ENCODE peak calls at places on chromosomes 6 and 20, in nine cellular contexts. M is esophagus muscularis mucosa, V is upper lobe of left lung, W is testis, J is adrenal gland, I is NB4, Q is breast epithelium, D is stomach, E is sigmoid colon. H is an unnamed sample.

GRCh38 chr20:4920131-4920530 is 81.2 kb downstream of the SLC23A2 start:
- DNase-seq in J (no peak), E (no peak), V (no peak), M (no peak), I (no peak), Q (no peak), W (no peak), D (no peak), H (no peak)

GRCh38 chr20:1857403-1857941 is 37.7 kb upstream of the SIRPA start:
- DNase-seq in I (peak), Q (no peak), E (no peak), J (no peak), M (no peak), V (no peak), D (no peak), W (no peak), H (no peak)

GRCh38 chr20:41482647-41483552 is 116.3 kb upstream of the EMILIN3 start:
- DNase-seq in Q (no peak), V (no peak), D (no peak), I (no peak), M (no peak), W (no peak), J (no peak), E (no peak), H (peak)

GRCh38 chr6:2203264-2203663 is 42.1 kb downstream of the GMDS start:
- DNase-seq in J (no peak), M (no peak), E (no peak), D (no peak), Q (no peak), I (no peak), W (no peak), V (no peak), H (no peak)

GRCh38 chr20:2397091-2397490 is 16.4 kb downstream of the TGM6 start:
- DNase-seq in W (no peak), D (no peak), V (no peak), J (no peak), I (no peak), E (no peak), M (no peak), Q (no peak), H (no peak)

GRCh38 chr6:37371158-37372083 is 17.6 kb downstream of the RNF8 start:
- DNase-seq in J (no peak), I (no peak), D (no peak), E (no peak), W (no peak), M (no peak), V (peak), Q (peak), H (no peak)

GRCh38 chr6:79630883-79631799 is at the start of gene SH3BGRL2:
- DNase-seq in D (peak), W (peak), M (peak), E (peak), V (peak), Q (peak), I (peak), J (peak), H (peak)

GRCh38 chr6:106642476-106642875 is 13.1 kb downstream of the QRSL1 start:
- DNase-seq in V (no peak), D (no peak), J (no peak), M (no peak), W (no peak), I (no peak), E (no peak), Q (no peak), H (no peak)

GRCh38 chr6:149016716-149017115 is 269.9 kb downstream of the UST start:
- DNase-seq in Q (no peak), W (no peak), D (no peak), E (no peak), I (no peak), V (no peak), M (peak), J (no peak), H (no peak)

GRCh38 chr6:16510245-16510644 is 251.0 kb downstream of the ATXN1 start:
- DNase-seq in Q (no peak), J (no peak), D (no peak), E (no peak), W (no peak), V (no peak), I (no peak), M (no peak), H (no peak)

GRCh38 chr20:47691632-47692031 is 93.6 kb downstream of the SULF2 start:
- DNase-seq in J (no peak), D (no peak), Q (no peak), W (no peak), I (peak), V (no peak), M (no peak), E (no peak), H (peak)

GRCh38 chr6:7803219-7803618 is 77.3 kb downstream of the BMP6 start:
- DNase-seq in E (no peak), D (no peak), Q (no peak), V (no peak), J (no peak), M (no peak), W (no peak), I (no peak), H (no peak)

GRCh38 chr6:39005774-39006173 is 42.8 kb upstream of the GLP1R start:
- DNase-seq in J (no peak), I (no peak), W (no peak), Q (no peak), M (peak), D (peak), E (no peak), V (no peak), H (no peak)

GRCh38 chr6:44386929-44387345 is 569 bp upstream of the CDC5L start:
- DNase-seq in M (no peak), Q (no peak), W (no peak), E (no peak), V (no peak), J (peak), I (no peak), D (no peak), H (peak)

GRCh38 chr20:40154514-40154913 is 534.5 kb downstream of the MAFB start:
- DNase-seq in Q (no peak), J (no peak), E (no peak), D (no peak), M (no peak), W (no peak), I (no peak), V (no peak), H (no peak)

GRCh38 chr20:6611911-6612614 is 155.4 kb upstream of the BMP2 start:
- DNase-seq in M (no peak), Q (no peak), V (no peak), W (no peak), I (peak), J (no peak), D (no peak), E (no peak), H (no peak)

GRCh38 chr6:53483423-53484353 is 61.2 kb downstream of the GCLC start:
- DNase-seq in Q (peak), V (peak), I (no peak), J (peak), E (no peak), D (no peak), W (peak), M (no peak), H (no peak)

GRCh38 chr6:157066781-157067491 is 256.4 kb downstream of the TMEM242 start:
- DNase-seq in W (no peak), D (no peak), E (no peak), V (no peak), I (peak), Q (no peak), J (no peak), M (no peak), H (peak)

GRCh38 chr6:133277228-133277894 is 36.2 kb downstream of the EYA4 start:
- DNase-seq in D (no peak), W (no peak), M (no peak), V (no peak), J (no peak), E (no peak), Q (no peak), I (no peak), H (no peak)

GRCh38 chr6:157269261-157269794 is 54.0 kb downstream of the TMEM242 start:
- DNase-seq in V (no peak), M (no peak), W (peak), Q (peak), E (peak), J (peak), D (peak), I (no peak), H (peak)

GRCh38 chr6:3195695-3196497 is 31.6 kb downstream of the TUBB2B start:
- DNase-seq in D (no peak), W (peak), Q (no peak), V (no peak), M (no peak), I (peak), E (no peak), J (no peak), H (no peak)

GRCh38 chr6:108501559-108501958 is 59.2 kb upstream of the FOXO3 start:
- DNase-seq in Q (no peak), E (no peak), W (no peak), J (no peak), I (no peak), D (no peak), M (no peak), V (no peak), H (peak)

GRCh38 chr20:50874111-50874757 is 57.0 kb downstream of the ADNP start:
- DNase-seq in M (no peak), D (no peak), Q (no peak), J (no peak), W (no peak), I (no peak), E (no peak), V (no peak), H (no peak)

GRCh38 chr6:142771162-142771561 is 173.8 kb downstream of the HIVEP2 start:
- DNase-seq in I (no peak), V (no peak), J (no peak), Q (no peak), W (no peak), M (no peak), D (no peak), E (no peak), H (no peak)

GRCh38 chr20:52783769-52784168 is 188.4 kb upstream of the TSHZ2 start:
- DNase-seq in D (no peak), V (no peak), M (no peak), I (peak), W (no peak), E (no peak), J (no peak), Q (no peak), H (no peak)

GRCh38 chr6:28446818-28447511 is 3.7 kb upstream of the ZSCAN23 start:
- DNase-seq in J (no peak), W (peak), I (peak), Q (no peak), V (no peak), D (no peak), M (no peak), E (no peak), H (peak)

GRCh38 chr6:27114792-27115191 is 132.7 kb upstream of the PRSS16 start:
- DNase-seq in E (no peak), Q (no peak), M (no peak), D (no peak), W (no peak), J (no peak), V (no peak), I (no peak), H (no peak)

GRCh38 chr6:7243188-7243942 is 69.6 kb downstream of the SSR1 start:
- DNase-seq in E (no peak), Q (peak), V (no peak), J (peak), D (no peak), W (peak), I (peak), M (no peak), H (peak)

GRCh38 chr6:114033606-114034005 is 62.7 kb upstream of the HDAC2 start:
- DNase-seq in D (no peak), V (no peak), I (no peak), M (no peak), E (no peak), Q (no peak), J (no peak), W (no peak), H (no peak)

GRCh38 chr6:18368277-18369105 is 18.7 kb upstream of the RNF144B start:
- DNase-seq in E (no peak), I (no peak), V (no peak), J (no peak), D (no peak), M (no peak), Q (no peak), W (peak), H (no peak)

GRCh38 chr6:47690209-47690608 is 8.2 kb upstream of the ADGRF4 start:
- DNase-seq in J (no peak), V (no peak), M (peak), W (no peak), E (no peak), D (no peak), Q (no peak), I (no peak), H (no peak)

GRCh38 chr6:150641398-150642139 is 41.9 kb downstream of the PLEKHG1 start:
- DNase-seq in E (no peak), I (no peak), D (no peak), J (no peak), V (no peak), Q (no peak), M (no peak), W (no peak), H (no peak)

GRCh38 chr20:57564180-57564802 is 3.4 kb downstream of the PCK1 start:
- DNase-seq in D (no peak), E (no peak), V (no peak), M (no peak), Q (no peak), J (no peak), I (no peak), W (no peak), H (no peak)
- TF ChIP-seq POLR2A in D (no peak), E (no peak), V (no peak), M (no peak), Q (no peak), J (no peak), I (no peak), W (no peak), H (no peak)

DNA sequence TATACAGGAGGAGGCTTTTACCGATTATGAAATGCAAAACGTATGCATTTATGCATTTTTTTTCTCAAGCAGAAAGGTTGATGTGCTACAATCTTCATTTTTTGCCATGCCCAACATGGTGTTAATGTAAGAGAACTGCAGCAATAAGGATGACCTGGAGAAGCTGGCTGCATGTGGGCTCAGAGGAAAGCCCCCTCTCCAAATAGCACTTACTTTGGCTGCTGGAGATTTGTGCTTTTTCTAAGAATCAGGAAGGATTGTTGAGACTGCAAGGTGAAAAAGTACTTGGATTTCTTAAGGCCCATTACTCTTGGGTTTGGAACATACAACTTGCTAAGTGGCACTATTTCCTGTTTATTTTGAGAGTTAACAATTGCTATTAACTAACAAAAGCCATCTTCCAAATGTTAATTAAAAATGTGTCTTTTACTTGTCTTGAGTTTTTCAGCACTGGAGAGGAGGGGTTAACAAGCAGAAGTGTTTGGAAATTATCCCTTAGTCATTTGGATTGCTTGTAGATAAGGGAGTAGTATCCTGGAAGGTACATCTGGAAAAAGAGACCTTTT is 5.6 kb downstream of the SOX4 start:
- DNase-seq in I (no peak), W (no peak), V (no peak), Q (no peak), D (no peak), M (no peak), E (no peak), J (no peak), H (no peak)
- TF ChIP-seq POLR2A in I (no peak), W (no peak), V (no peak), Q (no peak), D (no peak), M (no peak), E (no peak), J (no peak), H (no peak)

GRCh38 chr20:43459022-43459942 is 1.6 kb downstream of the SRSF6 start:
- DNase-seq in W (peak), E (no peak), M (no peak), V (no peak), Q (no peak), D (no peak), I (peak), J (no peak), H (peak)
- TF ChIP-seq POLR2A in W (no peak), E (no peak), M (no peak), V (no peak), Q (no peak), D (no peak), I (no peak), J (no peak), H (no peak)

GRCh38 chr20:64032706-64033624 is 3.0 kb upstream of the C20orf204 start:
- DNase-seq in W (no peak), Q (no peak), M (no peak), I (no peak), D (no peak), J (no peak), E (no peak), V (no peak), H (no peak)
- TF ChIP-seq POLR2A in W (no peak), Q (no peak), M (no peak), I (no peak), D (no peak), J (no peak), E (no peak), V (no peak), H (no peak)

DNA sequence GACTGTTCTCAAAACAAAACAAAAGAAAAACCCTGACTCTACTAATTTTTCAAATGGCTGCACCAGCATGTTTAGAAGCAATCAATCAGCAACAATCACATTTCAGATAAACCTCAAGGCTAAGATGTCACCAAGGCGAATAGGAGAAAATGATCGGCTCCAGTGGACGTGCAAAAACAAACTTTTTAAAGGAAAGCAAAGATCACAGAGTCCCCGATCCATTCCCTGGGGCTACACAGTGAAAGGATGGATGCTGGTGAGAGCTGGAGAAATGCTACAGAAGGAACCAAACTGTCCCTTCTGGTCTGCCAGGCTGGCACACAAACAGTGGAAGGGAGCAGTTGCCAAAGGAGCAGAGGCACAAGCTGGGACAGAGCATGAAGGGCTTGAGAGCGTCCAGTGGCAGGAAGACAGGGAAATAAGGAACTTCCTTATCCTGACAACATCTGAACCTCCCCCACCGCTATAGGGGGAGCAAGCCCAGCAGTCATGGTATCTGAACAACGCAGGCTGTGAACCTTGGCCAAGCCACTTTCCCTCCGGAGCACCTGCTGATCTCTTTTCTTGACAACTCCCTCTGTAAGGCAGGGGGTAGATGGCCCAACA is 73.7 kb upstream of the HIVEP1 start:
- DNase-seq in E (no peak), J (no peak), D (no peak), Q (peak), W (peak), I (peak), V (no peak), M (no peak), H (no peak)
- TF ChIP-seq POLR2A in E (no peak), J (no peak), D (no peak), Q (no peak), W (no peak), I (no peak), V (no peak), M (no peak), H (no peak)

DNA sequence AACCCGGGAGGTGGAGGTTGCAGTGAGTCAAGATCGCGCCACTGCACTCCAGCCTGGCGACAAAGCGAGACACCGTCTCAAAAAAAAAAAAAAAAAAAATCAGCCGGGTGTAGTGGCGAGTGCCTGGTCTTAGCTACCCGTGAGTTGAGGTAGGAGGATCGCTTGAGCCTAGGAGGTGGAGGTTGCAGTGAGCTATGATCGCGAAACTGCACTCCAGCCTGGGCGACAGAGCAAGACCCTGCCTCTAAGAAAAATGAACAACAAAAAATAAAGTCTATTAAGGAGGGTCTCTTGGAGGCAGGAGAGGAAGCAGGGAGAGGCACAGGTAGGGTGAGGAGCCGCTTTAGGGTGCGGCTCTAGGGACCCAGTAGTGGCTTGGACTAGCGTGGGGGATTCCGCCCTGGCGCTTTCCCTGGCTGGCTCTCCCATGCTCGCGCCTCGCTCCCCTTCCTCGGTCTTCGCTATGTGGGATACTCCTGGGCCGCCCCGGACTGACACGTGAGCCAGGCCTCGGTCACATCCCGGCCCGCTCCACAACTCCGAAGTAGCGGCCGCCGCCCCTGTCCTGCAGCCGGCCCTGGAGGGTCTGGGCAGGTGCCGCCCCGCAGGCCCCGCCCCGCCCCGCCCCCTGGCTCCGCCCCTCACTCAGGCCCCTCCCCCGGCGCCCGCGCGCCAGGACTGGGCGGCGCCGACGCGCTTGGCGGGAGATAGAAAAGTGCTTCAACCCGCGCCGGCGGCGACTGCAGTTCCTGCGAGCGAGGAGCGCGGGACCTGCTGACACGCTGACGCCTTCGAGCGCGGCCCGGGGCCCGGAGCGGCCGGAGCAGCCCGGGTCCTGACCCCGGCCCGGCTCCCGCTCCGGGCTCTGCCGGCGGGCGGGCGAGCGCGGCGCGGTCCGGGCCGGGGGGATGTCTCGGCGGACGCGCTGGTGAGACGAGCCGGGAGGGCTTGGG is at the start of gene MYBL2:
- DNase-seq in V (peak), W (peak), I (peak), Q (no peak), D (peak), M (no peak), J (peak), E (no peak), H (peak)
- TF ChIP-seq POLR2A in V (no peak), W (no peak), I (peak), Q (no peak), D (no peak), M (no peak), J (no peak), E (no peak), H (no peak)

GRCh38 chr6:153167026-153167891 is 36.2 kb upstream of the RGS17 start:
- DNase-seq in I (peak), M (no peak), Q (no peak), W (no peak), D (no peak), J (no peak), V (no peak), E (no peak), H (peak)

GRCh38 chr6:153160221-153160620 is 29.1 kb upstream of the RGS17 start:
- DNase-seq in W (no peak), M (no peak), Q (no peak), E (no peak), I (no peak), V (no peak), D (no peak), J (no peak), H (peak)

GRCh38 chr6:153167907-153168306 is 36.8 kb upstream of the RGS17 start:
- DNase-seq in E (no peak), Q (no peak), W (no peak), M (no peak), I (no peak), D (no peak), V (no peak), J (no peak), H (no peak)

GRCh38 chr6:153162172-153162571 is 31.1 kb upstream of the RGS17 start:
- DNase-seq in V (no peak), D (no peak), M (no peak), J (no peak), I (no peak), E (no peak), Q (no peak), W (no peak), H (peak)

DNA sequence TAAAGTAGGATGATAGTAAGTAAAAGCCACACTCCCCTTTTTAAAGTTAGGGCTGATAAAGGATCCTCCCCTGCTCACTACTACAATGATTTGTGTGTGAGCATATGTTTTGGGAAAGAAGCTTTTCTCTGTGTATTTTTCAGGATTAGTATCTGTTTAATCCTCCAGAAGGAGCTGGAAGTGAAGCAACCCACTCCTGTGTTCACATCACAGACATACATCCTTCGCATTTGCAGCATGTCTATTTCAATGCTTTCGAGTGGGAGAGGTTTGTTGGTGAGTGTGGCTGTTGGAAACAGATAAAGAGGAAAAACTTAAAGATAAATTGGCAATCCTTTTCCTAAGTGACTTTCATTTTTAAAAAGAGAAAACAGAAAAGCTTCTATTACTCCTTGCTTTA is 31.6 kb upstream of the RGS17 start:
- DNase-seq in V (no peak), W (no peak), M (no peak), E (no peak), Q (no peak), J (no peak), D (no peak), I (no peak), H (peak)
- TF ChIP-seq POLR2A in V (no peak), W (no peak), M (no peak), E (no peak), Q (no peak), J (no peak), D (no peak), I (no peak), H (no peak)

GRCh38 chr6:97712751-97713150 is 429.7 kb upstream of the MMS22L start:
- DNase-seq in E (no peak), V (no peak), M (no peak), D (no peak), W (no peak), I (no peak), J (no peak), Q (no peak), H (no peak)
- TF ChIP-seq POLR2A in E (no peak), V (no peak), M (no peak), D (no peak), W (no peak), I (no peak), J (no peak), Q (no peak), H (no peak)

H was measured in IMR-90.